ENCODE peak calls at places on chromosome 20, in ten cellular contexts. E is stomach, L is HepG2, Q is HCT116, V is breast epithelium, M is K562, P is endothelial cell of umbilical vein, R is GM12878, S is upper lobe of left lung, C is spleen. N is an unnamed sample. For H3K4me1, the result is how much of the 10 kb centered on the place peaks cover.

GRCh38 chr20:16771204-16771603 is 23.0 kb downstream of the OTOR start:
- DNase-seq in E (no peak), L (no peak), Q (no peak), V (no peak), M (no peak), P (no peak), R (no peak), S (no peak), C (no peak), N (no peak)

GRCh38 chr20:39829713-39830112 is 859.3 kb downstream of the MAFB start:
- DNase-seq in E (no peak), L (no peak), Q (no peak), V (no peak), M (no peak), P (no peak), R (peak), S (no peak), C (no peak), N (peak)

GRCh38 chr20:3203315-3204123 is 963 bp downstream of the DDRGK1 start:
- DNase-seq in E (peak), L (peak), Q (no peak), V (no peak), M (peak), P (peak), R (no peak), S (peak), C (peak), N (peak)

GRCh38 chr20:5039255-5039657 is 37.9 kb upstream of the SLC23A2 start:
- DNase-seq in E (no peak), L (no peak), Q (no peak), V (no peak), M (no peak), P (no peak), R (peak), S (no peak), C (peak), N (no peak)

GRCh38 chr20:34639755-34640222 is 37.1 kb downstream of the PIGU start:
- DNase-seq in E (peak), L (peak), Q (no peak), V (no peak), M (no peak), P (peak), R (no peak), S (no peak), C (no peak), N (no peak)

GRCh38 chr20:46040902-46041535 is 12.0 kb downstream of the SLC12A5 start:
- DNase-seq in E (peak), L (peak), Q (no peak), V (no peak), M (peak), P (peak), R (no peak), S (no peak), C (no peak), N (peak)

GRCh38 chr20:3071610-3072529 is at the start of gene OXT:
- DNase-seq in E (no peak), L (no peak), Q (no peak), V (no peak), M (no peak), P (peak), R (no peak), S (peak), C (peak), N (peak)

GRCh38 chr20:1815502-1816085 is 79.6 kb upstream of the SIRPA start:
- DNase-seq in E (no peak), L (no peak), Q (no peak), V (no peak), M (no peak), P (peak), R (no peak), S (no peak), C (no peak), N (no peak)

GRCh38 chr20:9626357-9626756 is 112.0 kb downstream of the LAMP5 start:
- DNase-seq in E (no peak), L (no peak), Q (no peak), V (no peak), M (no peak), P (no peak), R (no peak), S (no peak), C (no peak), N (no peak)

GRCh38 chr20:53692465-53693067 is 98.9 kb upstream of the ZNF217 start:
- DNase-seq in E (no peak), L (no peak), Q (no peak), V (no peak), M (no peak), P (peak), R (no peak), S (peak), C (peak), N (no peak)

GRCh38 chr20:17504898-17505663 is 26.1 kb downstream of the BFSP1 start:
- DNase-seq in E (peak), L (peak), Q (peak), V (peak), M (peak), P (peak), R (peak), S (peak), C (peak), N (peak)

GRCh38 chr20:43584448-43585138 is 6.1 kb upstream of the IFT52 start:
- DNase-seq in E (no peak), L (peak), Q (no peak), V (no peak), M (no peak), P (no peak), R (no peak), S (peak), C (no peak), N (peak)

GRCh38 chr20:50794181-50794845 is 548 bp upstream of the BCAS4 start:
- DNase-seq in E (no peak), L (no peak), Q (no peak), V (no peak), M (no peak), P (no peak), R (no peak), S (no peak), C (peak), N (peak)

GRCh38 chr20:50491926-50492634 is 18.1 kb upstream of the PTPN1 start:
- DNase-seq in E (no peak), L (no peak), Q (no peak), V (no peak), M (no peak), P (no peak), R (no peak), S (no peak), C (no peak), N (no peak)

GRCh38 chr20:59221049-59221748 is 57.6 kb downstream of the ZNF831 start:
- DNase-seq in E (no peak), L (peak), Q (no peak), V (no peak), M (no peak), P (peak), R (no peak), S (no peak), C (no peak), N (peak)

GRCh38 chr20:44471481-44471882 is 4.2 kb upstream of the TTPAL start:
- DNase-seq in E (no peak), L (peak), Q (no peak), V (no peak), M (no peak), P (no peak), R (no peak), S (no peak), C (no peak), N (peak)

GRCh38 chr20:17822540-17823155 is 122.9 kb downstream of the BANF2 start:
- DNase-seq in E (no peak), L (no peak), Q (no peak), V (no peak), M (no peak), P (no peak), R (no peak), S (no peak), C (peak), N (no peak)

GRCh38 chr20:41632896-41633295 is 14.7 kb upstream of the CHD6 start:
- DNase-seq in E (no peak), L (no peak), Q (no peak), V (no peak), M (no peak), P (no peak), R (no peak), S (no peak), C (no peak), N (no peak)

GRCh38 chr20:19137641-19138040 is 74.8 kb upstream of the SLC24A3 start:
- DNase-seq in E (no peak), L (no peak), Q (no peak), V (no peak), M (no peak), P (no peak), R (no peak), S (no peak), C (no peak), N (no peak)

GRCh38 chr20:4366076-4366475 is 350.7 kb upstream of the RNF24 start:
- DNase-seq in E (no peak), L (no peak), Q (no peak), V (no peak), M (no peak), P (no peak), R (no peak), S (no peak), C (no peak), N (no peak)

GRCh38 chr20:46230811-46231282 is 77.5 kb downstream of the CDH22 start:
- DNase-seq in E (no peak), L (peak), Q (no peak), V (no peak), M (peak), P (peak), R (no peak), S (no peak), C (no peak), N (peak)

GRCh38 chr20:34479627-34480026 is 36.6 kb upstream of the DYNLRB1 start:
- DNase-seq in E (no peak), L (no peak), Q (no peak), V (no peak), M (no peak), P (no peak), R (no peak), S (no peak), C (no peak), N (no peak)

GRCh38 chr20:50610212-50610718 is 81.1 kb downstream of the RIPOR3 start:
- DNase-seq in E (no peak), L (peak), Q (no peak), V (no peak), M (no peak), P (no peak), R (no peak), S (no peak), C (no peak), N (no peak)

GRCh38 chr20:17648782-17649730 is 33.0 kb downstream of the RRBP1 start:
- DNase-seq in E (peak), L (no peak), Q (no peak), V (no peak), M (peak), P (no peak), R (peak), S (peak), C (peak), N (peak)

GRCh38 chr20:59004493-59004762 is 2.6 kb downstream of the CTSZ start:
- DNase-seq in E (peak), L (no peak), Q (no peak), V (no peak), M (no peak), P (no peak), R (no peak), S (peak), C (peak), N (no peak)

GRCh38 chr20:47272893-47273590 is 83.5 kb downstream of the ZMYND8 start:
- DNase-seq in E (peak), L (peak), Q (peak), V (no peak), M (peak), P (peak), R (peak), S (peak), C (no peak), N (peak)
- TF ChIP-seq POLR2AphosphoS5 in E (no peak), L (no peak), Q (no peak), V (peak), M (no peak), P (no peak), R (no peak), S (no peak), C (no peak), N (no peak)

DNA sequence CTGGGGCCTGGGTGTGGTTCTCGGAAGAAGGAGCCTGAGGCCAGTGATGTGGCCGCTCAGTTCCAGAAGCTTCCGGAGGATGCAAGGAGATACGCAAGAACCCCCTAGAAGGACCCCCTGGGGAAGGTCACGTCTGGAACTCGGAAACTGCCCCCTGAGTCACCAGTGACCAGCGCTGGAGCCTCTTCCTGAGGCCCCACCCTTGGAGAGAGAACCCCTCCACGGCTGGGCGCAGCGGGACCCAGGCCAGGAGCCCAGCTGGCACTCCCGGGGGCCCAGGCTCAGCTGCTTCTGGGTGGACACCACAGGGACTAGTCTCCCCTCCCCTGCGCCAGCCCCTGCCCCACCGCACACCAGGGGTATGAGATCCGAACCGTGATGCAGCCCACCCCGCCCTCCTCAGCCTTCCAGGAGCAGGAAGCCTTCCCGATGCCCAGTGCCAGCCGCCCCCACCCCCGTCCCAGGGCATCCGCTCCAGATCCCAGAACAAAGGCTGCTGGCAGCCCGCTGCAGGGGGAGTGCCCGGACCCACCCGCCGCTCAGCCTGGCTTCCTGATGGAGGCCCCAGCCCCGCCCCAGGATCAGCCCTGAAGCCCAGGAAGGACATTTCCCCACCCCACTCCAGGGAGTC is 7.5 kb downstream of the LAMA5 start:
- DNase-seq in E (no peak), L (no peak), Q (peak), V (no peak), M (no peak), P (peak), R (no peak), S (peak), C (no peak), N (no peak)
- H3K4me1 ChIP-seq in E (half or more), L (half or more), Q (half or more), V (under half), M (half or more), P (half or more), R (under half), S (half or more), C (half or more), N (half or more)

GRCh38 chr20:52410182-52410647 is 218.6 kb upstream of the ZFP64 start:
- DNase-seq in E (no peak), L (no peak), Q (no peak), V (no peak), M (no peak), P (no peak), R (no peak), S (no peak), C (no peak), N (no peak)
- TF ChIP-seq POLR2AphosphoS5 in E (no peak), L (no peak), Q (no peak), V (peak), M (no peak), P (no peak), R (no peak), S (no peak), C (no peak), N (no peak)

DNA sequence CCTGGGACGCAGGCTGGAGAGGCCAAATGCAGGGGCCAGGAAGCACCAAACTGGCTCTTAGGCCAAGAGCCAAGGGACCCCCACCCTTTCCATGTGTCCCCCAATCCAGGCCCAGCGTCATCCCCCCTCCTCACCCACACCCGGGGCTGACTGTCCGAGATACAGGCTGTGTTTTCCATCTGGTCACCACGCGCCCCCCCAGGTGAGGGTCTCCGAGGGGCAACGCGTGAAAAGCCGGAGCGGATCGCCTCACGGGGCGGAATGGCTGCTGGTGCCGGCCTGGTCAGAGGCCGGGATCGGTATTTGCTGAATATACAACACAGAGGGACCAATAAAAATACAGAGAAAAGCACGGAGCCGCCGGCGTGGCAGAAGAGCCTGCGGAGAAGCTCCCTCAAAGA is 5.2 kb upstream of the ABHD16B start:
- DNase-seq in E (no peak), L (no peak), Q (no peak), V (no peak), M (no peak), P (no peak), R (no peak), S (no peak), C (peak), N (peak)
- H3K4me1 ChIP-seq in E (half or more), L (half or more), Q (under half), V (under half), M (half or more), P (under half), R (under half), S (half or more), C (half or more), N (half or more)

GRCh38 chr20:31861346-31862156 is 8.8 kb downstream of the DUSP15 start:
- DNase-seq in E (peak), L (peak), Q (peak), V (no peak), M (peak), P (peak), R (no peak), S (peak), C (peak), N (peak)
- TF ChIP-seq POLR2AphosphoS5 in E (no peak), L (no peak), Q (peak), V (no peak), M (no peak), P (no peak), R (no peak), S (no peak), C (peak), N (peak)

GRCh38 chr20:7499201-7499600 is 441.1 kb downstream of the HAO1 start:
- DNase-seq in E (no peak), L (no peak), Q (no peak), V (no peak), M (no peak), P (peak), R (no peak), S (no peak), C (no peak), N (no peak)
- H3K4me1 ChIP-seq in E (under half), L (under half), Q (under half), V (under half), M (under half), P (under half), R (under half), S (under half), C (under half), N (under half)

GRCh38 chr20:10670521-10671220 is 3.1 kb downstream of the JAG1 start:
- DNase-seq in E (no peak), L (peak), Q (no peak), V (no peak), M (no peak), P (peak), R (peak), S (no peak), C (no peak), N (no peak)

GRCh38 chr20:10672579-10673127 is 1.1 kb downstream of the JAG1 start:
- DNase-seq in E (peak), L (peak), Q (no peak), V (no peak), M (peak), P (peak), R (no peak), S (peak), C (peak), N (peak)

GRCh38 chr20:10669843-10670446 is 3.9 kb downstream of the JAG1 start:
- DNase-seq in E (no peak), L (no peak), Q (no peak), V (no peak), M (no peak), P (peak), R (no peak), S (no peak), C (no peak), N (no peak)

GRCh38 chr20:10671850-10672578 is 1.8 kb downstream of the JAG1 start:
- DNase-seq in E (peak), L (no peak), Q (no peak), V (peak), M (peak), P (peak), R (no peak), S (peak), C (peak), N (peak)

GRCh38 chr20:10671221-10671849 is 2.5 kb downstream of the JAG1 start:
- DNase-seq in E (peak), L (peak), Q (no peak), V (peak), M (peak), P (peak), R (peak), S (peak), C (peak), N (peak)
- TF ChIP-seq POLR2AphosphoS5 in E (peak), L (peak), Q (peak), V (peak), M (no peak), P (peak), R (peak), S (peak), C (peak), N (no peak)

GRCh38 chr20:62625516-62625915 is 16.8 kb upstream of the SLCO4A1 start:
- DNase-seq in E (no peak), L (no peak), Q (no peak), V (no peak), M (no peak), P (no peak), R (no peak), S (no peak), C (no peak), N (no peak)
- H3K4me1 ChIP-seq in E (half or more), L (half or more), Q (under half), V (under half), M (half or more), P (under half), R (under half), S (under half), C (half or more), N (under half)

N was measured in GM23338.